ENCODE peak calls at places on chromosomes 12 and 14, in eight cellular contexts. Z is body of pancreas; W is left ventricle myocardium inferior; A is A549; Q is upper lobe of right lung; J is astrocyte; P is sigmoid colon; L is CD8-positive, alpha-beta memory T cell. H is an unnamed sample.

GRCh38 chr12:1932264-1932777 is 13.9 kb upstream of the CACNA2D4 start:
- DNase-seq in Z (no peak), W (peak; percentile 75), A (no peak), Q (peak; percentile 68), J (peak; percentile 34), P (peak; percentile 95), L (no peak), H (no peak)

GRCh38 chr12:42288544-42288943 is 37.4 kb downstream of the ZCRB1 start:
- DNase-seq in Z (no peak), W (no peak), A (no peak), Q (no peak), J (no peak), P (no peak), L (no peak), H (no peak)

GRCh38 chr12:100141998-100142850 is 450 bp downstream of the BLTP3B start:
- DNase-seq in Z (peak; percentile 47), W (peak; percentile 49), A (no peak), Q (peak; percentile 81), J (no peak), P (peak; percentile 74), L (peak; percentile 42), H (peak; percentile 69)

GRCh38 chr12:132429122-132429931 is 60.6 kb upstream of the FBRSL1 start:
- DNase-seq in Z (peak; percentile 91), W (no peak), A (no peak), Q (no peak), J (no peak), P (no peak), L (no peak), H (no peak)

GRCh38 chr12:46266382-46266791 is 2.5 kb downstream of the SLC38A1 start:
- DNase-seq in Z (no peak), W (no peak), A (peak; percentile 41), Q (no peak), J (peak; percentile 30), P (no peak), L (peak; percentile 41), H (no peak)

GRCh38 chr12:69240625-69240984 is 1.2 kb downstream of the CPSF6 start:
- DNase-seq in Z (no peak), W (no peak), A (peak; percentile 13), Q (no peak), J (no peak), P (no peak), L (peak; percentile 5), H (no peak)

GRCh38 chr14:77738559-77739250 is 22.3 kb downstream of the SNW1 start:
- DNase-seq in Z (peak; percentile 28), W (no peak), A (no peak), Q (no peak), J (peak; percentile 74), P (no peak), L (no peak), H (no peak)

GRCh38 chr12:46874642-46875041 is 48.8 kb upstream of the SLC38A4 start:
- DNase-seq in Z (no peak), W (peak; percentile 40), A (no peak), Q (no peak), J (no peak), P (no peak), L (no peak), H (peak; percentile 80)

GRCh38 chr14:93040443-93040842 is 75.3 kb downstream of the ITPK1 start:
- DNase-seq in Z (no peak), W (peak; percentile 60), A (no peak), Q (no peak), J (no peak), P (no peak), L (no peak), H (no peak)
- H3K4me1 ChIP-seq in Z (peaks cover 80% of the 10 kb centered on the region), W (peaks cover 100% of the 10 kb centered on the region), A (peaks cover 92% of the 10 kb centered on the region), Q (peaks cover 87% of the 10 kb centered on the region), J (peaks cover 43% of the 10 kb centered on the region), P (peaks cover 82% of the 10 kb centered on the region), L (peaks cover 5% of the 10 kb centered on the region), H (peaks cover 28% of the 10 kb centered on the region)

GRCh38 chr14:36655963-36656768 is 5.5 kb upstream of the PAX9 start:
- DNase-seq in Z (peak; percentile 44), W (no peak), A (peak; percentile 66), Q (peak; percentile 67), J (no peak), P (no peak), L (no peak), H (no peak)

GRCh38 chr14:36658091-36659009 is 3.3 kb upstream of the PAX9 start:
- DNase-seq in Z (no peak), W (no peak), A (no peak), Q (no peak), J (no peak), P (no peak), L (no peak), H (no peak)

GRCh38 chr14:36657409-36658090 is 4.1 kb upstream of the PAX9 start:
- DNase-seq in Z (peak; percentile 20), W (no peak), A (no peak), Q (no peak), J (no peak), P (no peak), L (no peak), H (no peak)

GRCh38 chr14:36655571-36655962 is 6.1 kb upstream of the PAX9 start:
- DNase-seq in Z (no peak), W (no peak), A (no peak), Q (no peak), J (no peak), P (no peak), L (no peak), H (no peak)

GRCh38 chr14:36656769-36657408 is 4.8 kb upstream of the PAX9 start:
- DNase-seq in Z (no peak), W (no peak), A (no peak), Q (no peak), J (no peak), P (no peak), L (no peak), H (peak; percentile 75)
- H3K4me3 ChIP-seq in Z (no peak overlapping the region), W (peak overlapping the region; percentile 34), A (no peak overlapping the region), Q (peak overlapping the region; percentile 5), J (no peak overlapping the region), P (peak overlapping the region; percentile 33), L (no peak overlapping the region), H (peak overlapping the region; percentile 60)

DNA sequence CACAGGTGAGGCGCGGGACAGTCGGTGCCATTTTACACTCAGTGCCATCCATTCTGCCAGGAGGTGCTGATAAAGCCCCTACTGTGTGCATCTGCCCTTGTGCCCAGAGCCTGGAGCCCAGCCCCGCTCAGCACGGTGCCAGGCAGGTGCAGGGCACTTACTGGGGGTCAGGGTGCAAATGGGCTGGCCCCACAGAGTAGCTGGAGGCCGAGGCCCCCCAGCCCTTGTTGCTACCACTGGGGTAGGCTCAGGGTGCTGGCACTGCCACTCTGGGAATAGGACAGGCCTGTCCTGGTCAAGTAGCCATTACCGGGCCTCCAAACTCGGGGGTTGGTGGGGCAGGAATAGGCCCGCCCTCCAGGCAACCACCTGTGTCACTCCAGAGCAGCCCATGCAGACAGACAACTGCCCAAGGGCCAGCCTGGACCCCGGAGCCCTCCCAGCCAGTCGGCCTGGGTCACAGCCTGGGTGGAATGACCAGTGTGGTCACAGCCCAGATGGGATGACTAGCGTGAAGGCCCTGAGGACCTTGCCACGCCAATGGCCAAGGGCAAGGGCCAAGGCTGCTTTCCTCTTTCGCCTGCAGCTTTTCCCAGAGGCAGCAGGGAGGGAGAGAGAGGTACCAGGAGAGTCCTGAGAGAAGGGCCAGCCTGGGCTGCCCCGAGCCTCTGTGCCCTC is 3.0 kb downstream of the INF2 start:
- DNase-seq in Z (no peak), W (no peak), A (no peak), Q (no peak), J (no peak), P (no peak), L (no peak), H (no peak)
- H3K27ac ChIP-seq in Z (no peak overlapping the region), W (peak overlapping the region; percentile 38), A (no peak overlapping the region), Q (no peak overlapping the region), J (no peak overlapping the region), P (no peak overlapping the region), L (no peak overlapping the region), H (no peak overlapping the region)

GRCh38 chr12:130128764-130129735 is 33.2 kb upstream of the FZD10 start:
- DNase-seq in Z (no peak), W (no peak), A (no peak), Q (no peak), J (no peak), P (no peak), L (no peak), H (peak; percentile 28)
- H3K4me1 ChIP-seq in Z (no peaks in the 10 kb centered on the region), W (peaks cover 8% of the 10 kb centered on the region), A (no peaks in the 10 kb centered on the region), Q (no peaks in the 10 kb centered on the region), J (no peaks in the 10 kb centered on the region), P (no peaks in the 10 kb centered on the region), L (no peaks in the 10 kb centered on the region), H (no peaks in the 10 kb centered on the region)

GRCh38 chr14:32374155-32374554 is 45.1 kb downstream of the AKAP6 start:
- DNase-seq in Z (no peak), W (no peak), A (no peak), Q (no peak), J (peak; percentile 84), P (no peak), L (no peak), H (no peak)
- H3K4me3 ChIP-seq in Z (no peak overlapping the region), W (no peak overlapping the region), A (no peak overlapping the region), Q (no peak overlapping the region), J (no peak overlapping the region), P (no peak overlapping the region), L (no peak overlapping the region), H (no peak overlapping the region)

GRCh38 chr12:81729781-81730180 is 29.4 kb downstream of the PPFIA2 start:
- DNase-seq in Z (no peak), W (no peak), A (no peak), Q (no peak), J (no peak), P (no peak), L (no peak), H (no peak)
- H3K27ac ChIP-seq in Z (no peak overlapping the region), W (peak overlapping the region; percentile 59), A (no peak overlapping the region), Q (no peak overlapping the region), J (no peak overlapping the region), P (no peak overlapping the region), L (no peak overlapping the region), H (no peak overlapping the region)

GRCh38 chr12:57546438-57547365 is at the start of gene DCTN2:
- DNase-seq in Z (peak; percentile 95), W (peak; percentile 95), A (peak; percentile 99), Q (peak; percentile 96), J (peak; percentile 91), P (peak; percentile 99), L (peak; percentile 90), H (peak; percentile 95)

GRCh38 chr12:57549203-57549908 is 488 bp upstream of the KIF5A start:
- DNase-seq in Z (no peak), W (no peak), A (no peak), Q (no peak), J (no peak), P (no peak), L (no peak), H (no peak)

GRCh38 chr12:57545809-57546437 is 1.1 kb downstream of the DCTN2 start:
- DNase-seq in Z (no peak), W (no peak), A (no peak), Q (peak; percentile 16), J (peak; percentile 13), P (no peak), L (no peak), H (no peak)

GRCh38 chr12:57548488-57548887 is 1.4 kb upstream of the KIF5A start:
- DNase-seq in Z (no peak), W (no peak), A (no peak), Q (no peak), J (no peak), P (no peak), L (no peak), H (no peak)

GRCh38 chr12:57547366-57548315 is 649 bp upstream of the DCTN2 start:
- DNase-seq in Z (no peak), W (no peak), A (no peak), Q (no peak), J (no peak), P (no peak), L (no peak), H (no peak)
- H3K4me1 ChIP-seq in Z (peaks cover 26% of the 10 kb centered on the region), W (peaks cover 49% of the 10 kb centered on the region), A (peaks cover 25% of the 10 kb centered on the region), Q (peaks cover 13% of the 10 kb centered on the region), J (peaks cover 25% of the 10 kb centered on the region), P (peaks cover 41% of the 10 kb centered on the region), L (peaks cover 30% of the 10 kb centered on the region), H (peaks cover 20% of the 10 kb centered on the region)

GRCh38 chr14:102568115-102568614 is 24.3 kb upstream of the RCOR1 start:
- DNase-seq in Z (peak; percentile 39), W (no peak), A (peak; percentile 58), Q (no peak), J (no peak), P (no peak), L (no peak), H (no peak)
- H3K4me3 ChIP-seq in Z (no peak overlapping the region), W (no peak overlapping the region), A (peak overlapping the region; percentile 17), Q (no peak overlapping the region), J (no peak overlapping the region), P (no peak overlapping the region), L (peak overlapping the region; percentile 33), H (no peak overlapping the region)

H was measured in psoas muscle.